ENCODE peak calls at places on chromosome 10, in six cellular contexts. V is H1, W is neuronal stem cell, A is H9, T is mesenchymal stem cell, B is IMR-90. P is an unnamed sample. For H3K4me1, the result is how much of the 10 kb centered on the place peaks cover.

GRCh38 chr10:102646610-102647432 is 2.5 kb downstream of the TRIM8 start:
- DNase-seq in V (no peak), W (no peak), A (no peak), T (peak), B (peak), P (no peak)

GRCh38 chr10:75430000-75430763 is 1.2 kb upstream of the LRMDA start:
- DNase-seq in V (no peak), W (peak), A (no peak), T (peak), B (no peak), P (peak)

GRCh38 chr10:60573342-60573741 is 183.7 kb upstream of the ANK3 start:
- DNase-seq in V (no peak), W (peak), A (no peak), T (peak), B (no peak), P (peak)

GRCh38 chr10:44370731-44371248 is 14.1 kb downstream of the CXCL12 start:
- DNase-seq in V (peak), W (no peak), A (peak), T (no peak), B (no peak), P (peak)

GRCh38 chr10:83764681-83765080 is 374.6 kb upstream of the GHITM start:
- DNase-seq in V (no peak), W (no peak), A (no peak), T (peak), B (no peak), P (peak)

GRCh38 chr10:78688221-78688944 is 380.4 kb upstream of the ZMIZ1 start:
- DNase-seq in V (no peak), W (no peak), A (no peak), T (no peak), B (no peak), P (no peak)

GRCh38 chr10:58173391-58173790 is 94.3 kb downstream of the IPMK start:
- DNase-seq in V (no peak), W (no peak), A (no peak), T (no peak), B (no peak), P (peak)

GRCh38 chr10:74822583-74823089 is 3.8 kb upstream of the KAT6B start:
- DNase-seq in V (no peak), W (no peak), A (no peak), T (no peak), B (peak), P (no peak)

GRCh38 chr10:84340187-84340586 is 11.8 kb downstream of the CCSER2 start:
- DNase-seq in V (no peak), W (no peak), A (no peak), T (no peak), B (no peak), P (no peak)

GRCh38 chr10:92241158-92241500 is 49.7 kb downstream of the CPEB3 start:
- DNase-seq in V (no peak), W (peak), A (no peak), T (no peak), B (peak), P (peak)

GRCh38 chr10:133359554-133359971 is 1.7 kb upstream of the FUOM start:
- DNase-seq in V (no peak), W (no peak), A (no peak), T (no peak), B (no peak), P (no peak)

GRCh38 chr10:43074409-43074808 is 2.5 kb upstream of the RET start:
- DNase-seq in V (no peak), W (no peak), A (no peak), T (no peak), B (no peak), P (no peak)

GRCh38 chr10:48205918-48206317 is 68.6 kb downstream of the FRMPD2 start:
- DNase-seq in V (no peak), W (no peak), A (no peak), T (no peak), B (no peak), P (no peak)

GRCh38 chr10:120607016-120607709 is 150.1 kb downstream of the PLPP4 start:
- DNase-seq in V (no peak), W (no peak), A (no peak), T (peak), B (peak), P (no peak)

GRCh38 chr10:61110188-61110844 is 166.3 kb upstream of the RHOBTB1 start:
- DNase-seq in V (no peak), W (no peak), A (no peak), T (no peak), B (peak), P (no peak)

GRCh38 chr10:26987851-26988250 is 112.4 kb downstream of the ANKRD26 start:
- DNase-seq in V (no peak), W (no peak), A (no peak), T (no peak), B (no peak), P (no peak)

GRCh38 chr10:89367529-89367928 is 10.3 kb upstream of the IFIT1B start:
- DNase-seq in V (no peak), W (no peak), A (no peak), T (peak), B (no peak), P (peak)

GRCh38 chr10:119526606-119527592 is 15.6 kb downstream of the RGS10 start:
- DNase-seq in V (no peak), W (no peak), A (no peak), T (peak), B (peak), P (no peak)

GRCh38 chr10:89395141-89395540 is 2.7 kb downstream of the IFIT1 start:
- DNase-seq in V (no peak), W (no peak), A (no peak), T (no peak), B (no peak), P (no peak)

GRCh38 chr10:16887565-16887964 is 70.3 kb upstream of the RSU1 start:
- DNase-seq in V (no peak), W (no peak), A (no peak), T (peak), B (peak), P (no peak)

GRCh38 chr10:12742776-12743175 is 258.7 kb downstream of the CCDC3 start:
- DNase-seq in V (no peak), W (no peak), A (no peak), T (no peak), B (no peak), P (no peak)

GRCh38 chr10:72952189-72952900 is 2.3 kb downstream of the PLA2G12B start:
- DNase-seq in V (no peak), W (no peak), A (no peak), T (no peak), B (no peak), P (peak)

GRCh38 chr10:58477122-58477521 is 35.5 kb upstream of the BICC1 start:
- DNase-seq in V (no peak), W (no peak), A (peak), T (no peak), B (peak), P (peak)

GRCh38 chr10:66924674-66925345 is 1.0 kb upstream of the LRRTM3 start:
- DNase-seq in V (no peak), W (no peak), A (no peak), T (no peak), B (no peak), P (peak)

GRCh38 chr10:49227406-49227805 is 39.2 kb upstream of the TMEM273 start:
- DNase-seq in V (no peak), W (no peak), A (no peak), T (no peak), B (no peak), P (no peak)

GRCh38 chr10:15462253-15462885 is 91.3 kb upstream of the FAM171A1 start:
- DNase-seq in V (no peak), W (no peak), A (no peak), T (peak), B (no peak), P (no peak)

GRCh38 chr10:8815969-8816368 is 761.5 kb downstream of the GATA3 start:
- DNase-seq in V (no peak), W (no peak), A (no peak), T (no peak), B (no peak), P (no peak)

GRCh38 chr10:132784582-132785432 is 1.1 kb downstream of the NKX6-2 start:
- DNase-seq in V (no peak), W (no peak), A (peak), T (no peak), B (no peak), P (peak)

GRCh38 chr10:110828525-110828924 is 43.2 kb upstream of the PDCD4 start:
- DNase-seq in V (no peak), W (no peak), A (no peak), T (no peak), B (no peak), P (no peak)

GRCh38 chr10:124534231-124534798 is 72.7 kb downstream of the LHPP start:
- DNase-seq in V (no peak), W (no peak), A (peak), T (peak), B (no peak), P (peak)

GRCh38 chr10:108582387-108582786 is 1340.9 kb downstream of the XPNPEP1 start:
- DNase-seq in V (no peak), W (no peak), A (no peak), T (peak), B (no peak), P (peak)

GRCh38 chr10:125062244-125063208 is 97.8 kb downstream of the CTBP2 start:
- DNase-seq in V (no peak), W (no peak), A (no peak), T (no peak), B (no peak), P (no peak)

GRCh38 chr10:33235951-33236350 is 98.5 kb downstream of the NRP1 start:
- DNase-seq in V (no peak), W (no peak), A (no peak), T (no peak), B (no peak), P (no peak)

GRCh38 chr10:28872592-28873165 is 195.4 kb downstream of the BAMBI start:
- DNase-seq in V (no peak), W (no peak), A (no peak), T (no peak), B (peak), P (peak)

GRCh38 chr10:44373341-44373995 is 11.4 kb downstream of the CXCL12 start:
- DNase-seq in V (no peak), W (no peak), A (no peak), T (no peak), B (no peak), P (no peak)

GRCh38 chr10:65377687-65378086 is 1548.1 kb upstream of the LRRTM3 start:
- DNase-seq in V (no peak), W (peak), A (no peak), T (no peak), B (no peak), P (peak)

GRCh38 chr10:117221156-117221711 is 19.7 kb upstream of the SLC18A2 start:
- DNase-seq in V (no peak), W (no peak), A (peak), T (no peak), B (peak), P (peak)

GRCh38 chr10:72658696-72659400 is 33.0 kb upstream of the MICU1 start:
- DNase-seq in V (no peak), W (no peak), A (no peak), T (no peak), B (no peak), P (no peak)

GRCh38 chr10:14507156-14507555 is 176.4 kb upstream of the FRMD4A start:
- DNase-seq in V (no peak), W (no peak), A (no peak), T (no peak), B (no peak), P (peak)

GRCh38 chr10:82358486-82359097 is 483.6 kb downstream of the NRG3 start:
- DNase-seq in V (no peak), W (no peak), A (no peak), T (peak), B (peak), P (no peak)

DNA sequence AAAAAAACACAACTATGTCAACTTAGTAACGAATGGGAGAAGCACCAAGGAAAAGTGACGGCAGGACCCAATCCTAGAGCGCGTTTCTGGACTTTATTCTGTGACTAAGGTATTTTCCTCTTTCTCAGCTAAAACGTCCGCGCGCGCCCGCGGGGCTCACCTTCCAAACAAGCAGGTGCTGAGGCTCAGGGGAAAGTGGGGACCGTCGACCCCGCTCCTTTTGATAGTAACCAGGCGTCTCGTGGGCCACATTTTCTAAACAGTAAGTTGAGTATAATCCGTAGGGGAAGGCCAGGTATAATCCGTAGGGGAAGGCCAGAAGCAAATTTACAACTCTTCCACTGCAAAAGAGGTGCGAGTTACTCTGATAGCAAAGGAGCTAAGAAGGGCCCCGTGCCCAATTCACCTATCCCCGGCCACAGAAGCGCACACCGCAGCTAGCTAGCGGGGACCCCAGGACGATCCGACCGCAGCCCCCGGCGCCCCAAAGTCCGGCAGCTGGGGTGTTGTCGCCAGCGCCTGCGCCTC is 743 bp downstream of the MKI67 start:
- DNase-seq in V (no peak), W (no peak), A (no peak), T (peak), B (no peak), P (peak)
- H2BK15ac ChIP-seq in V (no peak), W (no peak), A (no peak), T (no peak), B (no peak), P (no peak)

GRCh38 chr10:100341953-100342626 is 4.9 kb upstream of the SCD start:
- DNase-seq in V (no peak), W (peak), A (peak), T (peak), B (peak), P (peak)
- H3K4me2 ChIP-seq in V (no peak), W (no peak), A (no peak), T (no peak), B (no peak), P (no peak)

DNA sequence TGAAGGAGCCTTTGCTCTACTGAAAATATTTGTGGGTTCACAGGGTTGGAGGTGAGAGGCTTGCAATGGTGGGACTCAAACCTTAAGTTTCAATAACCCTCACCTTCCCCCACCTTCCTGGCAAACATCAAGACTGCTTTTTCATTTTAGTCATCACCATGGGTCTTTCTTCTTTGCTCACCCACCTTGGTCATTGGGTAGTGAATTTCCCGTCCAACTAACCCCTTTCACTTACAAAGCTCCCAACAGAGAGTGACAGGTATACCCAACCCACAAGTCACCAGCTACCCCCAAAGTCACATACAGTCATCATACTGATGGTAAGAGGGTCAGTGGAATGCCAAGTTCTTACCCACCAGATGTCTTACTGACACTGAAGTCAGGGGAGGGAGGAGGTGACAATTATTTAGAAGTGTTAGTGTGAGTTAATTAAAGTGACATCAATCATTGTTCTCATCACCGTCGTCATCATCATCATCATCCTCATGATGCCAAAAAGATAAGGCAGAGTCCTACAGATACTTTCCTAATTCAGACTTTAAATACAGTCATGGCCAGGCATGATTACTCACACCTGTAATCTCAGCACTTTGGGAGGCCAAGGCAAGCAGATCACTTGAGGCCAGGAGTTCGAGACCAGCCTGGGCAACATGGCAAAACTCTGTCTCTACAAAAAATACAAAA is 49.0 kb downstream of the PIK3AP1 start:
- DNase-seq in V (no peak), W (no peak), A (no peak), T (no peak), B (no peak), P (no peak)
- H3K4me1 ChIP-seq in V (under half), W (under half), A (under half), T (under half), B (under half), P (under half)

GRCh38 chr10:51400354-51401096 is 298.9 kb downstream of the CSTF2T start:
- DNase-seq in V (no peak), W (no peak), A (no peak), T (no peak), B (no peak), P (no peak)

GRCh38 chr10:51399840-51400239 is 299.6 kb downstream of the CSTF2T start:
- DNase-seq in V (no peak), W (no peak), A (no peak), T (no peak), B (no peak), P (no peak)

GRCh38 chr10:51403522-51403921 is 295.9 kb downstream of the CSTF2T start:
- DNase-seq in V (no peak), W (no peak), A (no peak), T (no peak), B (no peak), P (no peak)

GRCh38 chr10:51397244-51397643 is 302.2 kb downstream of the CSTF2T start:
- DNase-seq in V (no peak), W (no peak), A (no peak), T (no peak), B (no peak), P (no peak)

DNA sequence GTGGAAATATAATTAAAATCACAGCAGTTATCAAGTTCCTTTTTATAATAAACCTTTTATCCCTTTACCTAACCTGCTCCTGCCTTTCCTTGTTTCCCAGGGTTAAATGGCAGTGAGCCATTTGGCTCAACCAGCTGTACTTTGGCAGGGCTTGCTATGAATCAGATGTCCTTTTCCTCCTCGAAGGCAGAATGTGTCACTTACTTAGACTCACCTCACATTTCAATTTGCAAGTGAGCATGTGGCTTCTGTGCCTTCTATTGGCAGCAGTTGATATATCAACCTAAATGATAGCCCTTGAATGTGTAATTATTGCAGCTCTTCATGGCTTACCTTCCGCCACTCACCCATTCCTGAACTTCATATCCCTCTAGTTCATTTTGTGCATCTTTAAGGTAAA is 301.7 kb downstream of the CSTF2T start:
- DNase-seq in V (no peak), W (no peak), A (no peak), T (no peak), B (peak), P (no peak)
- H2BK15ac ChIP-seq in V (no peak), W (no peak), A (no peak), T (no peak), B (no peak), P (no peak)

GRCh38 chr10:35612385-35613106 is 7.4 kb downstream of the GJD4 start:
- DNase-seq in V (no peak), W (no peak), A (no peak), T (no peak), B (no peak), P (no peak)
- H3K4me2 ChIP-seq in V (no peak), W (no peak), A (no peak), T (no peak), B (no peak), P (no peak)

DNA sequence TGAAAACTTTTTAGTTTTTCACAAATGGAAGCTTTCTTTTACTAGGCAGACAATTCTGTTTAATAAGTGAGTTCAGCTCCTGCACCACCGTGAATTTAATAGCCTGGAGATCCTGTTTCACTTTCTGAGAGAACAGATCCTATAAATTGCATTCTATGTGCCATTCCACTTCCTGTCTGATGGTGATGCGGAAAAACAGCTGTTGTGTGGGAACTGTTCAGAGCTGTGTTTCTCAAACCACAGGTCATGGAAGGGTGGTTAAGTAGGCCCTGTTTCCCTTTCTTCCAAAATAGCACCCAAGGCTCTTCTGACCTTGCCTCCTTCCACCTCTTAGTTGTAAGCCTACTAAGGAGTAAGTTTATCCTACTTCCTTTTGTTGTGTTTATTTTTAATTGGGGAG is 97.2 kb upstream of the DKK1 start:
- DNase-seq in V (no peak), W (no peak), A (no peak), T (peak), B (peak), P (no peak)
- H3K4me1 ChIP-seq in V (under half), W (under half), A (under half), T (under half), B (under half), P (under half)

DNA sequence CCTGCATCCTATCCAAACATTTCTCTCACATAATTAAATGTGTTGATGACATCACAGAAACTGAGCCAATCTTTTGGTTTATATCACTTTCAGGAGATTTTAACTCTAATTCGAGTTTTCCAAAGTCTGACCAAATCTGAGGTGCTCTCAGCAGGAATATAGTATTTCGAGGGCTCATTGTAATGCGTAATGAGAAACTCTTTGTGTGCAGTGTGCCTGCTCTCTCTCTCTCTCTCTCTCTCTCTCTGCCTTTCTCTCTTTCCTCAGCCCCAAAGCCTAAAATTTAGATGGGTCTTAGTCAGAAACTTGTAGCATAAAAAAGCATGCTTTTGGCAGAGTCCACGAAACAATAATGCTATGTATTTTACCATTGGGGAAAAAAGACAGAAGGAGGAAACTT is 207.0 kb upstream of the HABP2 start:
- DNase-seq in V (no peak), W (no peak), A (no peak), T (no peak), B (no peak), P (no peak)
- H2BK15ac ChIP-seq in V (no peak), W (no peak), A (no peak), T (no peak), B (no peak), P (no peak)

GRCh38 chr10:91009121-91009520 is 88.2 kb upstream of the ANKRD1 start:
- DNase-seq in V (no peak), W (no peak), A (no peak), T (no peak), B (no peak), P (no peak)
- H3K4me2 ChIP-seq in V (no peak), W (no peak), A (no peak), T (no peak), B (no peak), P (no peak)